ENCODE peak calls at places on chromosome 21, in six cellular contexts. One of them, this sample, is unnamed.

GRCh38 chr21:28671549-28672195 is 321.0 kb downstream of the LTN1 start:
- DNase-seq in gastrocnemius medialis: no peak
- DNase-seq in AG04450: no peak
- DNase-seq in endodermal cell: no peak
- DNase-seq in endothelial cell: no peak
- DNase-seq in mucosa of descending colon: no peak
- DNase-seq in this sample: no peak

GRCh38 chr21:41368361-41369104 is 6.7 kb downstream of the MX2 start:
- DNase-seq in gastrocnemius medialis: no peak
- DNase-seq in AG04450: no peak
- DNase-seq in endodermal cell: no peak
- DNase-seq in endothelial cell: no peak
- DNase-seq in mucosa of descending colon: no peak
- DNase-seq in this sample: no peak

GRCh38 chr21:36164427-36164784 is 7.8 kb downstream of the DOP1B start:
- DNase-seq in gastrocnemius medialis: no peak
- DNase-seq in AG04450: no peak
- DNase-seq in endodermal cell: no peak
- DNase-seq in endothelial cell: no peak
- DNase-seq in mucosa of descending colon: peak
- DNase-seq in this sample: no peak

GRCh38 chr21:31459457-31459856 is 115.4 kb upstream of the TIAM1 start:
- DNase-seq in gastrocnemius medialis: no peak
- DNase-seq in AG04450: no peak
- DNase-seq in endodermal cell: peak
- DNase-seq in endothelial cell: peak
- DNase-seq in mucosa of descending colon: no peak
- DNase-seq in this sample: no peak

GRCh38 chr21:29418813-29419212 is 120.1 kb downstream of the BACH1 start:
- DNase-seq in gastrocnemius medialis: no peak
- DNase-seq in AG04450: no peak
- DNase-seq in endodermal cell: no peak
- DNase-seq in endothelial cell: no peak
- DNase-seq in mucosa of descending colon: no peak
- DNase-seq in this sample: no peak

GRCh38 chr21:26776320-26777021 is 68.7 kb downstream of the ADAMTS1 start:
- DNase-seq in gastrocnemius medialis: peak
- DNase-seq in AG04450: no peak
- DNase-seq in endodermal cell: no peak
- DNase-seq in endothelial cell: no peak
- DNase-seq in mucosa of descending colon: no peak
- DNase-seq in this sample: no peak

GRCh38 chr21:17435565-17436543 is 77.0 kb upstream of the CXADR start:
- DNase-seq in gastrocnemius medialis: no peak
- DNase-seq in AG04450: no peak
- DNase-seq in endodermal cell: no peak
- DNase-seq in endothelial cell: no peak
- DNase-seq in mucosa of descending colon: no peak
- DNase-seq in this sample: no peak

GRCh38 chr21:36478207-36478701 is 1.7 kb downstream of the CLDN14 start:
- DNase-seq in gastrocnemius medialis: no peak
- DNase-seq in AG04450: peak
- DNase-seq in endodermal cell: no peak
- DNase-seq in endothelial cell: no peak
- DNase-seq in mucosa of descending colon: no peak
- DNase-seq in this sample: peak

GRCh38 chr21:40809673-40810072 is 37.3 kb downstream of the DSCAM start:
- DNase-seq in gastrocnemius medialis: no peak
- DNase-seq in AG04450: no peak
- DNase-seq in endodermal cell: no peak
- DNase-seq in endothelial cell: no peak
- DNase-seq in mucosa of descending colon: no peak
- DNase-seq in this sample: no peak

GRCh38 chr21:36698160-36699025 is 522 bp upstream of the SIM2 start:
- DNase-seq in gastrocnemius medialis: no peak
- DNase-seq in AG04450: no peak
- DNase-seq in endodermal cell: peak
- DNase-seq in endothelial cell: peak
- DNase-seq in mucosa of descending colon: no peak
- DNase-seq in this sample: no peak

GRCh38 chr21:17451364-17451869 is 61.4 kb upstream of the CXADR start:
- DNase-seq in gastrocnemius medialis: peak
- DNase-seq in AG04450: peak
- DNase-seq in endodermal cell: no peak
- DNase-seq in endothelial cell: no peak
- DNase-seq in mucosa of descending colon: no peak
- DNase-seq in this sample: no peak

GRCh38 chr21:34261841-34262832 is 101.7 kb upstream of the KCNE2 start:
- DNase-seq in gastrocnemius medialis: no peak
- DNase-seq in AG04450: no peak
- DNase-seq in endodermal cell: no peak
- DNase-seq in endothelial cell: no peak
- DNase-seq in mucosa of descending colon: no peak
- DNase-seq in this sample: no peak

GRCh38 chr21:36507397-36508018 is 27.6 kb upstream of the CLDN14 start:
- DNase-seq in gastrocnemius medialis: peak
- DNase-seq in AG04450: no peak
- DNase-seq in endodermal cell: no peak
- DNase-seq in endothelial cell: no peak
- DNase-seq in mucosa of descending colon: no peak
- DNase-seq in this sample: no peak

GRCh38 chr21:17454315-17455027 is 58.4 kb upstream of the CXADR start:
- DNase-seq in gastrocnemius medialis: peak
- DNase-seq in AG04450: peak
- DNase-seq in endodermal cell: peak
- DNase-seq in endothelial cell: peak
- DNase-seq in mucosa of descending colon: no peak
- DNase-seq in this sample: peak

GRCh38 chr21:29406385-29406784 is 107.7 kb downstream of the BACH1 start:
- DNase-seq in gastrocnemius medialis: no peak
- DNase-seq in AG04450: no peak
- DNase-seq in endodermal cell: no peak
- DNase-seq in endothelial cell: no peak
- DNase-seq in mucosa of descending colon: no peak
- DNase-seq in this sample: no peak

GRCh38 chr21:34969431-34970036 is 79.6 kb downstream of the RUNX1 start:
- DNase-seq in gastrocnemius medialis: no peak
- DNase-seq in AG04450: no peak
- DNase-seq in endodermal cell: no peak
- DNase-seq in endothelial cell: no peak
- DNase-seq in mucosa of descending colon: no peak
- DNase-seq in this sample: no peak

GRCh38 chr21:37655601-37656300 is 260.5 kb downstream of the KCNJ6 start:
- DNase-seq in gastrocnemius medialis: no peak
- DNase-seq in AG04450: no peak
- DNase-seq in endodermal cell: no peak
- DNase-seq in endothelial cell: no peak
- DNase-seq in mucosa of descending colon: no peak
- DNase-seq in this sample: no peak

GRCh38 chr21:37829447-37829846 is 86.8 kb downstream of the KCNJ6 start:
- DNase-seq in gastrocnemius medialis: no peak
- DNase-seq in AG04450: no peak
- DNase-seq in endodermal cell: no peak
- DNase-seq in endothelial cell: no peak
- DNase-seq in mucosa of descending colon: peak
- DNase-seq in this sample: no peak

GRCh38 chr21:14452031-14452778 is 69.3 kb upstream of the HSPA13 start:
- DNase-seq in gastrocnemius medialis: no peak
- DNase-seq in AG04450: no peak
- DNase-seq in endodermal cell: no peak
- DNase-seq in endothelial cell: no peak
- DNase-seq in mucosa of descending colon: no peak
- DNase-seq in this sample: no peak

GRCh38 chr21:35136586-35137254 is 87.6 kb upstream of the RUNX1 start:
- DNase-seq in gastrocnemius medialis: no peak
- DNase-seq in AG04450: no peak
- DNase-seq in endodermal cell: peak
- DNase-seq in endothelial cell: no peak
- DNase-seq in mucosa of descending colon: peak
- DNase-seq in this sample: peak

GRCh38 chr21:33811147-33812024 is 104.2 kb downstream of the ATP5PO start:
- DNase-seq in gastrocnemius medialis: no peak
- DNase-seq in AG04450: no peak
- DNase-seq in endodermal cell: no peak
- DNase-seq in endothelial cell: no peak
- DNase-seq in mucosa of descending colon: no peak
- DNase-seq in this sample: no peak

GRCh38 chr21:31030367-31031106 is 7.7 kb downstream of the KRTAP19-8 start:
- DNase-seq in gastrocnemius medialis: no peak
- DNase-seq in AG04450: no peak
- DNase-seq in endodermal cell: no peak
- DNase-seq in endothelial cell: no peak
- DNase-seq in mucosa of descending colon: no peak
- DNase-seq in this sample: no peak

GRCh38 chr21:34881421-34881820 is 167.7 kb downstream of the RUNX1 start:
- DNase-seq in gastrocnemius medialis: no peak
- DNase-seq in AG04450: no peak
- DNase-seq in endodermal cell: no peak
- DNase-seq in endothelial cell: no peak
- DNase-seq in mucosa of descending colon: no peak
- DNase-seq in this sample: no peak

GRCh38 chr21:30710499-30710898 is 8.1 kb downstream of the KRTAP21-3 start:
- DNase-seq in gastrocnemius medialis: no peak
- DNase-seq in AG04450: no peak
- DNase-seq in endodermal cell: no peak
- DNase-seq in endothelial cell: no peak
- DNase-seq in mucosa of descending colon: no peak
- DNase-seq in this sample: no peak

GRCh38 chr21:31498985-31499384 is 154.9 kb upstream of the TIAM1 start:
- DNase-seq in gastrocnemius medialis: no peak
- DNase-seq in AG04450: no peak
- DNase-seq in endodermal cell: no peak
- DNase-seq in endothelial cell: no peak
- DNase-seq in mucosa of descending colon: no peak
- DNase-seq in this sample: no peak

GRCh38 chr21:27382404-27382803 is 415.5 kb upstream of the ADAMTS5 start:
- DNase-seq in gastrocnemius medialis: no peak
- DNase-seq in AG04450: no peak
- DNase-seq in endodermal cell: no peak
- DNase-seq in endothelial cell: no peak
- DNase-seq in mucosa of descending colon: no peak
- DNase-seq in this sample: no peak

GRCh38 chr21:39175154-39175553 is 8.1 kb downstream of the PSMG1 start:
- DNase-seq in gastrocnemius medialis: no peak
- DNase-seq in AG04450: no peak
- DNase-seq in endodermal cell: no peak
- DNase-seq in endothelial cell: no peak
- DNase-seq in mucosa of descending colon: no peak
- DNase-seq in this sample: no peak
- TF ChIP-seq CTCF in gastrocnemius medialis: peak
- TF ChIP-seq CTCF in AG04450: peak
- TF ChIP-seq CTCF in endodermal cell: peak
- TF ChIP-seq CTCF in endothelial cell: peak
- TF ChIP-seq CTCF in mucosa of descending colon: peak
- TF ChIP-seq CTCF in this sample: peak

GRCh38 chr21:44756416-44757185 is 45.0 kb downstream of the UBE2G2 start:
- DNase-seq in gastrocnemius medialis: no peak
- DNase-seq in AG04450: no peak
- DNase-seq in endodermal cell: peak
- DNase-seq in endothelial cell: no peak
- DNase-seq in mucosa of descending colon: no peak
- DNase-seq in this sample: no peak

GRCh38 chr21:44753357-44753756 is 42.0 kb upstream of the TSPEAR start:
- DNase-seq in gastrocnemius medialis: no peak
- DNase-seq in AG04450: no peak
- DNase-seq in endodermal cell: peak
- DNase-seq in endothelial cell: no peak
- DNase-seq in mucosa of descending colon: no peak
- DNase-seq in this sample: no peak

GRCh38 chr21:44757731-44758130 is 43.9 kb downstream of the UBE2G2 start:
- DNase-seq in gastrocnemius medialis: no peak
- DNase-seq in AG04450: no peak
- DNase-seq in endodermal cell: no peak
- DNase-seq in endothelial cell: no peak
- DNase-seq in mucosa of descending colon: no peak
- DNase-seq in this sample: no peak

GRCh38 chr21:44752701-44753235 is 41.4 kb upstream of the TSPEAR start:
- DNase-seq in gastrocnemius medialis: no peak
- DNase-seq in AG04450: no peak
- DNase-seq in endodermal cell: no peak
- DNase-seq in endothelial cell: no peak
- DNase-seq in mucosa of descending colon: no peak
- DNase-seq in this sample: no peak

GRCh38 chr21:44755227-44755626 is 43.9 kb upstream of the TSPEAR start:
- DNase-seq in gastrocnemius medialis: no peak
- DNase-seq in AG04450: no peak
- DNase-seq in endodermal cell: no peak
- DNase-seq in endothelial cell: no peak
- DNase-seq in mucosa of descending colon: no peak
- DNase-seq in this sample: no peak
- TF ChIP-seq CTCF in gastrocnemius medialis: no peak
- TF ChIP-seq CTCF in AG04450: peak
- TF ChIP-seq CTCF in endodermal cell: no peak
- TF ChIP-seq CTCF in endothelial cell: no peak
- TF ChIP-seq CTCF in mucosa of descending colon: no peak
- TF ChIP-seq CTCF in this sample: no peak

DNA sequence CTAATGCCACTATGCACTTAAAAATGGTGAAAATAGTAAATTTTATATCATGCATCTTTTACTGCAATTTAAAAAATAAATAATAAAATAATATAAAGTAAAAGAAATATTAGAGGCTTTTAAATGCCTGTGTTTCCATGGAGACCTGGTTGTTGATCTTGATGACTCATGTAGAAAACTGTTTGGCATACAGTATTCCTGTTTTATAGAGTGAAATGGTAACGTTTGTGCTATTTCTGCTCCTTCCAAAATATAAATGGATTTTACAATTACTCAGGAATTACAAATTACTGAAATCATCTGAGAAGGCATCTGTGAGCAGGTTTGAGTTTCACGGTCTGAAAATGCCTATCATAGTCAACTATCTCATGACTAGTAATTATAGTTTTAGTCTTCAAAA is 98.4 kb upstream of the USP25 start:
- DNase-seq in gastrocnemius medialis: no peak
- DNase-seq in AG04450: peak
- DNase-seq in endodermal cell: no peak
- DNase-seq in endothelial cell: no peak
- DNase-seq in mucosa of descending colon: no peak
- DNase-seq in this sample: no peak
- TF ChIP-seq CTCF in gastrocnemius medialis: no peak
- TF ChIP-seq CTCF in AG04450: no peak
- TF ChIP-seq CTCF in endodermal cell: no peak
- TF ChIP-seq CTCF in endothelial cell: no peak
- TF ChIP-seq CTCF in mucosa of descending colon: no peak
- TF ChIP-seq CTCF in this sample: no peak

DNA sequence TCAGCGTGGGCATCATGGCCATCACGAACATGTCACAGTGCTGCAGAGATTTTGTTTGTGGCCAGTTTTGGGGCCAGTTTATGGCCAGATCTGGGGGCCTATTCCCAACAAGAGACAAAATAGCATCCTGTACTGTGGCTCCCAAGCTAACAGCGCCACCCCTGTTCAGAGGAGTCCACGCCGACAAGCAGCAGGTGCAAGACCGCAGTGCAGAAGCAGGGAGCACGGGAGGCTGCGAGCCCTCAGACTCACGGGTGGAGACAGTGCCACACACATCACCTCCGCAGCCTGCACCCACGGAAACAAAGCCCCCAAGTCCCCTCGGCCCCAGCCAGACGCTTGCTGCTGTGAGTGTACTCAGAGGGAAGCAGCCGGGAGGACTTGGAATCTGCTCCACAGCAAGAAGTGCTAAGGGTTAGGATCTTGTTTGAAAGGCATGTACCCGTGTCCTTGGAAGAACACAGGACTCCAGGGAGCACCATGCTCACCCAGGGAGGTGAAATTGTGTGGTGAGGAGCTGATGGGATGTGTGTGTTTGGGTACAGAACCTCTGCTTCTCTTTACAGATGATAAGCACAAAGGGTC is 7.1 kb downstream of the TCP10L start:
- DNase-seq in gastrocnemius medialis: no peak
- DNase-seq in AG04450: no peak
- DNase-seq in endodermal cell: peak
- DNase-seq in endothelial cell: peak
- DNase-seq in mucosa of descending colon: peak
- DNase-seq in this sample: no peak
- TF ChIP-seq CTCF in gastrocnemius medialis: no peak
- TF ChIP-seq CTCF in AG04450: peak
- TF ChIP-seq CTCF in endodermal cell: peak
- TF ChIP-seq CTCF in endothelial cell: no peak
- TF ChIP-seq CTCF in mucosa of descending colon: no peak
- TF ChIP-seq CTCF in this sample: peak

This sample was measured in AG09319.